ENCODE peak calls at places on chromosomes 11 and 22, in five cellular contexts. Y, U, W, L and D are unnamed samples.

GRCh38 chr11:71197096-71197495 is 55.3 kb downstream of the SHANK2 start:
- DNase-seq in W (no peak), U (no peak), L (no peak), Y (no peak), D (no peak)

GRCh38 chr11:9176550-9176949 is 85.2 kb upstream of the SCUBE2 start:
- DNase-seq in W (no peak), Y (no peak), U (no peak), L (no peak), D (no peak)

GRCh38 chr11:33319965-33320813 is 63.0 kb downstream of the HIPK3 start:
- DNase-seq in Y (no peak), U (no peak), L (no peak), W (no peak), D (no peak)

GRCh38 chr11:73359930-73360742 is 16.1 kb upstream of the RELT start:
- DNase-seq in Y (no peak), L (no peak), U (peak; percentile 83), W (no peak), D (peak; percentile 39)

GRCh38 chr22:47201996-47202818 is 439.8 kb downstream of the TBC1D22A start:
- DNase-seq in U (peak; percentile 16), L (no peak), W (no peak), Y (no peak), D (peak; percentile 12)

GRCh38 chr11:106468091-106468490 is 390.6 kb downstream of the AASDHPPT start:
- DNase-seq in L (no peak), Y (no peak), W (no peak), U (no peak), D (no peak)

GRCh38 chr11:29293825-29294224 is 723.0 kb downstream of the KCNA4 start:
- DNase-seq in Y (no peak), L (no peak), W (no peak), U (no peak), D (no peak)

GRCh38 chr11:8098879-8099278 is 17.9 kb downstream of the TUB start:
- DNase-seq in W (no peak), L (no peak), Y (no peak), U (peak; percentile 34), D (peak; percentile 13)

GRCh38 chr11:123193742-123194141 is 1.3 kb downstream of the CLMP start:
- DNase-seq in W (no peak), Y (no peak), U (no peak), L (no peak), D (no peak)

GRCh38 chr11:114170226-114170625 is 110.7 kb downstream of the ZBTB16 start:
- DNase-seq in W (no peak), U (no peak), L (no peak), Y (no peak), D (no peak)

GRCh38 chr11:43747130-43747802 is 66.7 kb downstream of the HSD17B12 start:
- DNase-seq in L (no peak), Y (no peak), U (no peak), W (no peak), D (peak; percentile 58)

GRCh38 chr11:2513441-2513840 is 68.6 kb downstream of the KCNQ1 start:
- DNase-seq in Y (peak; percentile 3), W (no peak), U (no peak), L (no peak), D (no peak)

GRCh38 chr22:46909237-46910030 is 147.0 kb downstream of the TBC1D22A start:
- DNase-seq in W (no peak), Y (no peak), L (no peak), U (no peak), D (no peak)

GRCh38 chr22:39368402-39368801 is 18.6 kb downstream of the SYNGR1 start:
- DNase-seq in L (no peak), Y (no peak), W (no peak), U (no peak), D (no peak)

GRCh38 chr11:95647355-95647754 is 142.2 kb downstream of the FAM76B start:
- DNase-seq in W (no peak), Y (no peak), L (no peak), U (no peak), D (no peak)

GRCh38 chr22:30887418-30887817 is 81.2 kb downstream of the MORC2 start:
- DNase-seq in W (no peak), L (no peak), Y (no peak), U (no peak), D (no peak)

GRCh38 chr11:134779179-134779578 is 367.1 kb upstream of the B3GAT1 start:
- DNase-seq in Y (no peak), U (no peak), W (no peak), L (peak; percentile 67), D (no peak)

GRCh38 chr11:128152796-128153696 is 434.3 kb downstream of the ETS1 start:
- DNase-seq in U (no peak), Y (no peak), W (no peak), L (no peak), D (no peak)

GRCh38 chr11:45885274-45885920 is at the start of gene MAPK8IP1:
- DNase-seq in Y (peak; percentile 56), L (peak; percentile 63), W (peak; percentile 55), U (peak; percentile 82), D (peak; percentile 65)

GRCh38 chr11:106466441-106467190 is 389.2 kb downstream of the AASDHPPT start:
- DNase-seq in U (no peak), L (no peak), W (no peak), Y (no peak), D (no peak)

GRCh38 chr11:131609317-131609716 is 238.9 kb downstream of the NTM start:
- DNase-seq in U (no peak), L (no peak), W (no peak), Y (no peak), D (no peak)

DNA sequence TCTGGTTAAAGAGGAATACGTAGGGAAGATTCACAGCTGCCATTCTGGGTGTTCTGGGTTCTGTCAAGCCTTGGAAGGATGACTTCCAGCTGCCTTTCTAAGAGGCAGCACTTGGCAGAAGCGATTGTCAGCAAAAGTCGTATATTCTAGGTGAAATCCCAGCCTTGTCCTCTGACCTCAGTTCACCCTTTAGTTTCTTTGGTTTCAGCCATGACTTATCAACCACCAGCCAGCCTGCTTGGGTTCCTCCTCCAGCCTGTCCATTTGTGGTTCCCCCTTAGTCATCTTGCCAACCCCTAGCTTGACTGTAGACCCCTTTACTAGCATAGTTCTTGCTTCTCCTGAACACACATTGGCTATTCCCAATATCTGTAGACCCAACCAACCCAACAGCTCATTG is 102.3 kb upstream of the CD44 start:
- DNase-seq in U (no peak), W (no peak), Y (no peak), L (no peak), D (no peak)
- H3K27ac ChIP-seq in U (no peak overlapping the region), W (no peak overlapping the region), Y (no peak overlapping the region), L (no peak overlapping the region), D (no peak overlapping the region)

GRCh38 chr11:119168471-119169271 is at the start of gene NLRX1:
- DNase-seq in W (peak; percentile 80), Y (peak; percentile 90), L (peak; percentile 89), U (peak; percentile 90), D (peak; percentile 87)

GRCh38 chr11:119166368-119167076 is 2.0 kb upstream of the NLRX1 start:
- DNase-seq in U (no peak), W (no peak), Y (no peak), L (no peak), D (no peak)

GRCh38 chr11:119167933-119168332 is 592 bp upstream of the NLRX1 start:
- DNase-seq in W (no peak), U (no peak), Y (peak; percentile 50), L (no peak), D (no peak)

GRCh38 chr11:119172513-119172912 is 4.0 kb downstream of the NLRX1 start:
- DNase-seq in Y (no peak), L (no peak), W (no peak), U (no peak), D (no peak)

DNA sequence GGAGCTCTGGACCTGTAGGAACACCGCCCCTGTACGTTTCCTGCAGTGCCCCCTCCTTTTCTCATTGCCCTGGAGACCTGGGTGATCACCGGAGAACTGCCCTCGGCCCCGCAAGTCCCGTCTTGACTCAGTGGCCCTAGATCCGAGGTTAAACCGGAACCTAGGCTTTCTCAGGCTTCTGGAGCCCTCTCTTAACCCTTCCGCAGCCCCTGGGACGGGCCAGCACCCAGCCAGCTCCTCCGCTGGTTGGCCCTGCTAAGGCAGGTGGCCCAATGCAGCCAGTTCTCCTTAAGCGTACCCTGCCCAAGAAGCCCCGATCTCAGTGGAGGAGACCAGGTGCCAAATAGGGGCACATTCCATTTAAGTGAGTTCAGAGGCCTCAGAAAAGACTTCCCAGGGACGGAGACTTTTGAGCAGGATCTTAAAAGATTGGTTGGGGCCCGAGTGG is 771 bp downstream of the NLRX1 start:
- DNase-seq in L (peak; percentile 62), Y (no peak), W (peak; percentile 60), U (peak; percentile 79), D (no peak)
- TF ChIP-seq POLR2A in L (peak; percentile 35), Y (no peak), W (no peak), U (peak; percentile 89), D (no peak)

DNA sequence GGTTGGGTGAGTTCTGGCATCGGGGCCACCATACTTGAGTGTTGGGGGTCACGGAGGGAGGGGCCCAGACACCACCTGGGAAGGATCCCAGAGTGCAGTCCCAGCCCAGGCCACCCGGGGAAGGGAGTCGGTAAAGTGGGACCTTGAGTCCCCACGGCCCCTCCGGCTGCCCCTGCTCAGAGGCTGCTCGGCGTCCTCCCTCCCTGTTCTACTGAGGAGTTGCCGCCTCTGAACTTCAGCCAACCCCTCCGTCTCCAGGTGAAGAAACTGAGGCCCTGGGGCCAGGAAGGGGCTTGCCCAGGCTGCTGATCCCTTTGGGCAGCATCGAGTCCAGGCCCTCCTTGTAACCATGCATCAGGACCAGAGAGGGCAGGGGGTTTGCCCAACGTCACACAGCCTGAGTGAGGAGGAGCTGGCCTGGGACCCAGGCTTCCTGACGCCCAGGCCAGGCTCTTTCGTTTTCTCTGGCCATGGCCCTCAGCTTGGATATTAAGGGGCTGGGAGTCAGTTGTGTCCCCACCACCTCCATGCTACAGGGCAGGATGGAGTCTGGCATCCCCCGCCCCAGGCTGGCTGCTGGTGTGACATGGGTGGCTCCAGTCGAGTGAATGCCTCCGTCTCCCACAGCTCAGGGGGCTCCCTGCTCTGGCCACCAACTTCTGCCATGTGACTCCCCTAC is 1.3 kb downstream of the PARVG start:
- DNase-seq in U (no peak), L (no peak), W (no peak), Y (no peak), D (no peak)
- H3K27ac ChIP-seq in U (no peak overlapping the region), L (no peak overlapping the region), W (no peak overlapping the region), Y (peak overlapping the region; percentile 58), D (peak overlapping the region; percentile 45)

GRCh38 chr11:66344550-66345315 is at the start of gene BRMS1:
- DNase-seq in W (peak; percentile 97), L (peak; percentile 98), Y (peak; percentile 99), U (peak; percentile 98), D (peak; percentile 100)

GRCh38 chr11:66345316-66345649 is 379 bp upstream of the BRMS1 start:
- DNase-seq in W (no peak), Y (no peak), L (no peak), U (no peak), D (no peak)

GRCh38 chr11:66347425-66348276 is at the start of gene B4GAT1:
- DNase-seq in Y (peak; percentile 89), L (peak; percentile 90), W (peak; percentile 90), U (peak; percentile 84), D (peak; percentile 86)

GRCh38 chr11:66346476-66347424 is 679 bp downstream of the B4GAT1 start:
- DNase-seq in Y (no peak), L (no peak), W (no peak), U (peak; percentile 68), D (no peak)

DNA sequence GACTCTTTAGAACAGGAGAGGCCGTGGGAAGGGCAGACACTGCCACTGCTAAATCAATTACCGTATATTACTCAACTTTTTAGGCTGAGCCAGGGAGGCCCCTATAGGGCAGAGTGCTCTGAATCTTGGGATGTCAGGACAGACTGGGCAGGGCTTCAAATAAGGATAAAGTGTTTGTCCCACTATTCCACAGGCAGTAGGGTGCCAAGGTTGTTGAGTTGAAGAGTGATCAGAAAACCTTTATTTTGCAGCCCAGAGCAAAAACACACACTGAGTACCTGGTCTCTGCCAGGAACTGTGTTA is 1.6 kb upstream of the B4GAT1 start:
- DNase-seq in Y (no peak), U (no peak), L (no peak), W (no peak), D (no peak)
- TF ChIP-seq POLR2A in Y (no peak), U (no peak), L (no peak), W (no peak), D (no peak)